ENCODE peak calls at places on chromosomes 3 and 15, in nine cellular contexts. V is CD8-positive, alpha-beta memory T cell; K is right cardiac atrium; P is adipocyte; X is fibroblast of lung; B is HepG2; N is pancreas; M is NT2/D1; S is SJSA1. L is an unnamed sample. For H3K27me3, the result is how much of the 10 kb centered on the place peaks cover.

GRCh38 chr3:48279926-48280325 is 39.0 kb downstream of the ZNF589 start:
- DNase-seq in P (no peak), V (no peak), M (no peak), K (no peak), X (no peak), N (no peak), S (no peak), B (no peak), L (no peak)

GRCh38 chr3:89380006-89380405 is 272.6 kb downstream of the EPHA3 start:
- DNase-seq in N (no peak), X (peak), M (no peak), B (no peak), S (no peak), V (no peak), P (peak), K (no peak), L (no peak)

GRCh38 chr3:186502138-186502941 is 41.8 kb downstream of the CRYGS start:
- DNase-seq in B (no peak), M (no peak), X (no peak), V (no peak), P (no peak), S (no peak), N (no peak), K (no peak), L (no peak)

GRCh38 chr3:162168715-162169114 is 672.1 kb downstream of the OTOL1 start:
- DNase-seq in B (no peak), S (no peak), M (no peak), K (no peak), P (peak), X (no peak), V (no peak), N (no peak), L (no peak)

GRCh38 chr3:67809370-67809935 is 155.0 kb upstream of the SUCLG2 start:
- DNase-seq in N (no peak), P (no peak), X (no peak), V (no peak), K (no peak), M (no peak), S (no peak), B (no peak), L (no peak)

GRCh38 chr3:70127192-70127591 is 127.7 kb downstream of the SAMMSON start:
- DNase-seq in M (no peak), P (no peak), B (no peak), S (no peak), X (no peak), K (no peak), V (no peak), N (no peak), L (no peak)

GRCh38 chr3:126116526-126116925 is 32.6 kb upstream of the SLC41A3 start:
- DNase-seq in X (no peak), S (no peak), V (no peak), P (no peak), B (no peak), K (no peak), M (no peak), N (no peak), L (no peak)

GRCh38 chr15:38243278-38243677 is 9.4 kb upstream of the SPRED1 start:
- DNase-seq in N (no peak), X (no peak), M (no peak), P (no peak), V (no peak), S (no peak), B (no peak), K (no peak), L (no peak)

GRCh38 chr15:69082041-69082502 is 67.6 kb downstream of the NOX5 start:
- DNase-seq in V (no peak), P (peak), M (no peak), X (peak), N (no peak), B (no peak), K (peak), S (no peak), L (no peak)

GRCh38 chr15:74135041-74135565 is 4.7 kb downstream of the ISLR2 start:
- DNase-seq in K (no peak), X (no peak), S (no peak), N (no peak), B (no peak), M (no peak), V (no peak), P (no peak), L (no peak)

GRCh38 chr3:122508135-122508914 is 6.4 kb downstream of the KPNA1 start:
- DNase-seq in B (no peak), M (no peak), V (no peak), X (no peak), P (no peak), N (no peak), K (no peak), S (no peak), L (no peak)

GRCh38 chr3:100880845-100881244 is 112.4 kb downstream of the ABI3BP start:
- DNase-seq in K (no peak), N (no peak), B (no peak), V (no peak), P (no peak), X (peak), M (no peak), S (no peak), L (no peak)

GRCh38 chr3:57252404-57252803 is 24.9 kb downstream of the APPL1 start:
- DNase-seq in X (no peak), M (no peak), B (no peak), N (no peak), S (no peak), P (peak), V (no peak), K (no peak), L (no peak)

GRCh38 chr3:4985330-4986174 is 6.3 kb downstream of the BHLHE40 start:
- DNase-seq in X (no peak), S (peak), B (peak), N (no peak), V (no peak), K (peak), P (peak), M (no peak), L (peak)

GRCh38 chr3:31634485-31634884 is 101.8 kb downstream of the STT3B start:
- DNase-seq in N (no peak), S (no peak), B (no peak), M (no peak), X (no peak), K (no peak), V (no peak), P (peak), L (no peak)

GRCh38 chr3:150925751-150926201 is 20.5 kb upstream of the MINDY4B start:
- DNase-seq in M (peak), X (peak), B (peak), N (peak), V (peak), K (peak), S (peak), P (no peak), L (peak)

GRCh38 chr3:197256104-197256503 is 42.3 kb downstream of the DLG1 start:
- DNase-seq in K (no peak), V (no peak), S (no peak), P (no peak), M (no peak), B (no peak), N (no peak), X (no peak), L (no peak)

GRCh38 chr3:45055411-45056143 is 29.5 kb downstream of the CLEC3B start:
- DNase-seq in N (no peak), X (peak), K (no peak), P (peak), S (peak), V (no peak), B (peak), M (peak), L (peak)

GRCh38 chr3:29057326-29057725 is 223.5 kb upstream of the RBMS3 start:
- DNase-seq in B (no peak), K (no peak), M (peak), V (no peak), P (peak), X (peak), N (no peak), S (no peak), L (no peak)

GRCh38 chr3:161859057-161859456 is 362.4 kb downstream of the OTOL1 start:
- DNase-seq in P (no peak), K (no peak), M (no peak), B (no peak), N (no peak), S (no peak), V (no peak), X (no peak), L (no peak)

GRCh38 chr3:54424283-54424682 is 301.9 kb downstream of the CACNA2D3 start:
- DNase-seq in X (no peak), V (no peak), B (no peak), N (no peak), K (no peak), S (no peak), P (no peak), M (peak), L (no peak)

GRCh38 chr3:24520941-24521305 is 26.3 kb upstream of the THRB start:
- DNase-seq in K (no peak), V (no peak), S (no peak), N (no peak), X (no peak), P (no peak), B (peak), M (no peak), L (peak)

GRCh38 chr3:88203537-88204143 is 53.9 kb downstream of the C3orf38 start:
- DNase-seq in B (peak), M (peak), P (peak), N (peak), X (peak), K (peak), S (peak), V (peak), L (peak)

GRCh38 chr3:30289751-30290150 is 316.6 kb upstream of the TGFBR2 start:
- DNase-seq in N (no peak), B (no peak), K (no peak), X (no peak), S (no peak), M (no peak), P (no peak), V (no peak), L (no peak)

GRCh38 chr3:132135628-132136333 is 101.0 kb upstream of the CPNE4 start:
- DNase-seq in M (peak), K (no peak), N (no peak), P (peak), V (no peak), B (peak), X (peak), S (peak), L (no peak)

GRCh38 chr15:99547474-99547873 is 18.3 kb upstream of the MEF2A start:
- DNase-seq in P (no peak), N (no peak), V (no peak), K (no peak), S (no peak), X (no peak), B (no peak), M (no peak), L (no peak)

GRCh38 chr3:171915275-171915674 is 72.1 kb downstream of the TMEM212 start:
- DNase-seq in K (no peak), P (no peak), V (no peak), X (no peak), N (no peak), S (no peak), M (no peak), B (no peak), L (no peak)

GRCh38 chr15:74311734-74312444 is 55.6 kb downstream of the CYP11A1 start:
- DNase-seq in N (no peak), B (peak), V (no peak), S (peak), M (no peak), X (no peak), P (peak), K (no peak), L (peak)

GRCh38 chr3:185658504-185658912 is 72.4 kb downstream of the SENP2 start:
- DNase-seq in K (peak), M (no peak), P (peak), V (no peak), N (no peak), B (peak), S (peak), X (peak), L (no peak)

GRCh38 chr3:45896069-45896468 is 9.7 kb downstream of the CCR9 start:
- DNase-seq in X (no peak), P (no peak), M (no peak), V (no peak), N (no peak), K (no peak), S (no peak), B (no peak), L (no peak)

GRCh38 chr3:17033516-17034168 is 148.9 kb downstream of the PLCL2 start:
- DNase-seq in P (no peak), M (no peak), N (no peak), V (no peak), X (peak), B (no peak), S (no peak), K (no peak), L (no peak)

GRCh38 chr3:149621218-149622005 is 36.4 kb downstream of the WWTR1 start:
- DNase-seq in K (no peak), X (peak), S (peak), P (peak), N (no peak), B (no peak), M (no peak), V (no peak), L (no peak)

GRCh38 chr3:195064300-195064931 is 206.5 kb downstream of the XXYLT1 start:
- DNase-seq in V (peak), K (peak), S (no peak), N (no peak), X (peak), B (peak), M (no peak), P (no peak), L (no peak)

GRCh38 chr15:92884459-92884812 is 15.7 kb upstream of the CHD2 start:
- DNase-seq in B (no peak), P (no peak), X (no peak), N (no peak), V (no peak), S (peak), M (no peak), K (no peak), L (no peak)

DNA sequence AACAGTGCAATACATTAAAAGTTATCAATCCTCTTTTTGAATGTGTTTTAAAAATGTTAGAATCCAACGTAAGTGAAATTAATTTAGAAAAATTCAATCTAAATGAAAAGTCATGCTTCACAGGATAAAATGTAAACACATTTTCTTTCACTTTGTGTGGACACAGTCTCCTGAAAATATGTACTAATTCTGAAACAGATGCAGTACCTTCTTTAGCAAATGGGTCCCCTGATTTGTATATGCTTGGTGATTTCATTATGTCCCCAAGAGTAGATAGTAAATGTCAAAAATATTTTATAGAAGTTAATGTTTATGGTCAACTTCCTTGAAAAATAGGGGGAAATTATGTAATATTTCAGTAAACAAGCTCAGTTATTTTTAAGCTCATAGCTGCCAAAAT is 28.9 kb downstream of the FOXP1 start:
- DNase-seq in S (no peak), M (no peak), X (no peak), B (no peak), K (no peak), V (no peak), N (no peak), P (no peak), L (no peak)
- H3K27me3 ChIP-seq in S (under half), M (under half), X (under half), B (under half), K (under half), V (under half), N (under half), P (under half), L (under half)

GRCh38 chr15:40942865-40943264 is 10.4 kb upstream of the CHAC1 start:
- DNase-seq in K (no peak), V (no peak), N (no peak), X (no peak), M (no peak), B (no peak), S (no peak), P (no peak), L (no peak)
- H3K27me3 ChIP-seq in K (under half), V (under half), N (under half), X (under half), M (half or more), B (under half), S (under half), P (under half), L (under half)

DNA sequence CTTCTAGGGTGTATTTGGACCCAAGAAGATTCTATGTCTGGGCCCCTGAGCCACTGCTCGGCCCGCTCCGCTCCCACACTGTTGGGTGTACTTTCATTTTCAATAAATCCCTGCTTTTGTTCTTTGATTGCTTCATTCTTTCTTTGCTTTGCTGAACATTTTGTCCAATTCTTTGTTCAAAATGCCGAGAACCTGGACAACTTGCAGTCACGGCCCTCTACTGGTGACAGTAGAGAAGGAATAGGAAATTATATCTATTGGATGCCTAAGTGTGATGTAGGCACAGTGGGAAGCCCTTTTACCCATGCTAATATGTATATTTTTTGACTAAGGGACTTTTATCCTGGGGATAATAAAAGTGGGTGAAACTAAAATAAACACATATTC is 340.8 kb downstream of the LRRC3B start:
- DNase-seq in N (no peak), X (no peak), S (no peak), K (no peak), P (no peak), B (peak), V (no peak), M (no peak), L (no peak)
- H3K27me3 ChIP-seq in N (under half), X (under half), S (under half), K (under half), P (under half), B (under half), V (under half), M (under half), L (under half)

DNA sequence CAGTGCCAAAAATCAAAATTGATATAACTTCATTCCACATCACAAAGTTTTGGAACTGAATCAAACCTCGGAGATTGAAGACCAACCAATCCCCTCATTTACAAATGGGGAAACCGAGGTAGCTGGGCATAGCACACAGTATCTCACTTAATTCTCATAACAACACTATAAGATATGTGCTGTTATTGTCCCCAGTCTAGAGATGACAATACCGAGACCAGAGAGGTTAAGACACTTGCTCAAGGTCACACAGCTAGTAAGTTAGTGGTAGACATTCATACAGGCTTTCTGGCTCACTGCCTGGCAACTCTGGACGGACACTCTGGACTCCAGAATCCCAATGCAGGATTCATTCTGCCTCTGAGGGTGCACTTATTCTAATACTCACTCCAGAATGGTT is 128.6 kb upstream of the IGF1R start:
- DNase-seq in V (no peak), S (no peak), P (no peak), K (no peak), B (no peak), X (no peak), N (no peak), M (no peak), L (no peak)
- H3K27me3 ChIP-seq in V (under half), S (under half), P (under half), K (under half), B (under half), X (under half), N (under half), M (under half), L (under half)

GRCh38 chr15:65962187-65962586 is 92.9 kb downstream of the RAB11A start:
- DNase-seq in S (no peak), X (no peak), B (no peak), P (peak), N (no peak), K (peak), M (no peak), V (no peak), L (no peak)
- H3K27me3 ChIP-seq in S (under half), X (under half), B (under half), P (half or more), N (under half), K (under half), M (under half), V (under half), L (under half)

DNA sequence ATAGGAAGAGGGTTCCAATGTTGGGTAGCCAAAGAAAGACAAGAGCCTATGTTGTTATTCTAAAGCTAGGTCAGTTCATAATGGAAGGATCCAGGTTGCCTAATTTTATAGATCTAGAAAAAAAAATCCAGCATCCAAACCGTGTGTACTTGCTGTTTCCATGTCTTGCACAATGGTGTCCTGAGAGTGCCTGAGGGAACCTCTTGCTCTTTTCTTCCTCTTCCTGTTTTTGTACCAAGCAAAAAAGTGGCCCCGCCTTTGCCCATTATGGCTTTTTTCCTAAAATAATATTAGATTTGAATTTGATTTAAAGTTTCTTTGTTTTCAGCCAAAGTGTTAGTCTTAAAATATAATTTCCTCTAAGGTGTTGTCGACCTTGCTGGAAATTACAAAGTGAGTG is 224.4 kb downstream of the RYR3 start:
- DNase-seq in V (no peak), K (no peak), N (no peak), S (no peak), B (no peak), P (no peak), M (no peak), X (no peak), L (no peak)
- H3K27me3 ChIP-seq in V (under half), K (under half), N (under half), S (under half), B (under half), P (under half), M (under half), X (under half), L (under half)

GRCh38 chr3:108021533-108021932 is 69.3 kb downstream of the CD47 start:
- DNase-seq in N (no peak), P (no peak), M (no peak), B (no peak), S (no peak), K (no peak), V (no peak), X (no peak), L (no peak)

GRCh38 chr3:108021131-108021530 is 69.7 kb downstream of the CD47 start:
- DNase-seq in X (no peak), N (no peak), K (no peak), V (no peak), M (no peak), P (no peak), S (no peak), B (no peak), L (no peak)

GRCh38 chr3:108024146-108024836 is 66.5 kb downstream of the CD47 start:
- DNase-seq in K (no peak), S (no peak), M (no peak), X (no peak), N (no peak), P (no peak), V (no peak), B (no peak), L (no peak)

GRCh38 chr3:108018552-108018951 is 72.3 kb downstream of the CD47 start:
- DNase-seq in V (no peak), P (no peak), B (no peak), N (no peak), M (no peak), X (no peak), S (no peak), K (no peak), L (no peak)

GRCh38 chr3:108022316-108023150 is 68.3 kb downstream of the CD47 start:
- DNase-seq in P (no peak), X (no peak), K (no peak), B (no peak), N (no peak), M (no peak), V (no peak), S (no peak), L (peak)
- H3K27me3 ChIP-seq in P (under half), X (under half), K (under half), B (under half), N (under half), M (under half), V (under half), S (under half), L (under half)